ENCODE peak calls at places on chromosomes 7 and 10, in four cellular contexts. U, H, Y and I are unnamed samples. For H3K27me3, the result is how much of the 10 kb centered on the place peaks cover.

GRCh38 chr10:124532106-124532641 is 70.6 kb downstream of the LHPP start:
- DNase-seq in U (no peak), H (peak), Y (peak), I (no peak)

GRCh38 chr10:63885159-63885558 is 364.0 kb downstream of the REEP3 start:
- DNase-seq in U (no peak), H (no peak), Y (no peak), I (no peak)

GRCh38 chr7:115748123-115748738 is 282.3 kb downstream of the TFEC start:
- DNase-seq in U (no peak), H (peak), Y (no peak), I (no peak)

GRCh38 chr7:108120943-108121342 is 9.2 kb downstream of the LAMB4 start:
- DNase-seq in U (no peak), H (no peak), Y (no peak), I (no peak)

GRCh38 chr10:94098916-94099315 is 105.2 kb downstream of the PLCE1 start:
- DNase-seq in U (no peak), H (no peak), Y (no peak), I (no peak)

GRCh38 chr10:33196710-33197406 is 137.6 kb downstream of the NRP1 start:
- DNase-seq in U (no peak), H (no peak), Y (no peak), I (no peak)

GRCh38 chr10:100157140-100157539 is 28.7 kb downstream of the ERLIN1 start:
- DNase-seq in U (no peak), H (no peak), Y (peak), I (no peak)

GRCh38 chr10:31102421-31102820 is 70.8 kb upstream of the ZNF438 start:
- DNase-seq in U (no peak), H (no peak), Y (peak), I (no peak)

GRCh38 chr10:1853801-1854200 is 116.5 kb upstream of the ADARB2 start:
- DNase-seq in U (no peak), H (no peak), Y (no peak), I (no peak)

GRCh38 chr7:8082762-8083161 is 114.2 kb downstream of the GLCCI1 start:
- DNase-seq in U (no peak), H (no peak), Y (no peak), I (no peak)

GRCh38 chr10:110036640-110037039 is 28.9 kb downstream of the ADD3 start:
- DNase-seq in U (no peak), H (no peak), Y (no peak), I (no peak)

GRCh38 chr7:138228119-138228518 is 151.9 kb downstream of the AKR1D1 start:
- DNase-seq in U (no peak), H (no peak), Y (no peak), I (no peak)

GRCh38 chr7:129828989-129829676 is 123.6 kb downstream of the UBE2H start:
- DNase-seq in U (no peak), H (no peak), Y (peak), I (no peak)

GRCh38 chr10:9209105-9209798 is 1154.8 kb downstream of the GATA3 start:
- DNase-seq in U (peak), H (peak), Y (peak), I (peak)

GRCh38 chr7:70719120-70719519 is 412.8 kb upstream of the GALNT17 start:
- DNase-seq in U (no peak), H (no peak), Y (no peak), I (no peak)

GRCh38 chr7:143383642-143383957 is 2.5 kb downstream of the ZYX start:
- DNase-seq in U (no peak), H (no peak), Y (peak), I (no peak)
- H3K4me3 ChIP-seq in U (no peak), H (no peak), Y (peak), I (no peak)

GRCh38 chr10:104630731-104631130 is 10.4 kb upstream of the SORCS3 start:
- DNase-seq in U (no peak), H (no peak), Y (no peak), I (no peak)

GRCh38 chr10:104631946-104632345 is 9.1 kb upstream of the SORCS3 start:
- DNase-seq in U (no peak), H (no peak), Y (no peak), I (no peak)
- TF ChIP-seq CTCF in U (no peak), H (no peak), Y (no peak), I (no peak)

GRCh38 chr7:58087536-58088190 is 637.7 kb downstream of the ZNF716 start:
- DNase-seq in U (no peak), H (no peak), Y (no peak), I (no peak)
- H3K27me3 ChIP-seq in U (under half), H (under half), Y (under half), I (under half)

GRCh38 chr10:68107651-68108449 is 1.4 kb upstream of the MYPN start:
- DNase-seq in U (no peak), H (no peak), Y (no peak), I (no peak)

GRCh38 chr10:68110027-68110426 is 739 bp downstream of the MYPN start:
- DNase-seq in U (no peak), H (no peak), Y (no peak), I (no peak)

GRCh38 chr10:68111580-68111979 is 2.3 kb downstream of the MYPN start:
- DNase-seq in U (no peak), H (no peak), Y (no peak), I (no peak)

GRCh38 chr10:68106656-68107055 is 2.6 kb upstream of the MYPN start:
- DNase-seq in U (no peak), H (no peak), Y (peak), I (no peak)

DNA sequence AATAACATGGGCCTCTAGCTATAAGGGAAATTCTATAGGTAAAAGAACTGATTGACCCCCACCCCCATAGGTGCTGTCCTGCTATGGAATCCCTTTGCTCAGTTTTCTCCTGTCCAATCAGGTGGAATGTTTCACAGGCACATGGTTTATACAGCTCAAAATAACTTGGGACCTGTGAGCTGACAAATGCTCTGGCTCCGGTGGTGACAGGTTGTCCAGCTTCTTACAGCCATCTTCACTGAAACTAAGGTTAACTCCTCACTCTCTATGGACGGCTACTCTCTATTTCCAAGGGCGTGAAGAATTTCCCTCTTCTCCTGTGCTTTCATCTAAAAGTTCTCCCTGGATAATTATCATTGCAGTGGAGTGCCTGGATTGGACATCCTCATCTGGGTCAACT is at the start of gene MYPN:
- DNase-seq in U (no peak), H (no peak), Y (no peak), I (no peak)
- H3K4me3 ChIP-seq in U (no peak), H (no peak), Y (no peak), I (no peak)

GRCh38 chr7:39607865-39608264 is 15.5 kb upstream of the RALA start:
- DNase-seq in U (no peak), H (no peak), Y (no peak), I (no peak)

GRCh38 chr7:39609084-39609461 is 14.3 kb upstream of the RALA start:
- DNase-seq in U (no peak), H (no peak), Y (peak), I (no peak)

GRCh38 chr7:39608278-39608677 is 15.1 kb upstream of the RALA start:
- DNase-seq in U (no peak), H (no peak), Y (no peak), I (no peak)

GRCh38 chr7:39606941-39607340 is 16.4 kb upstream of the RALA start:
- DNase-seq in U (no peak), H (no peak), Y (no peak), I (no peak)

DNA sequence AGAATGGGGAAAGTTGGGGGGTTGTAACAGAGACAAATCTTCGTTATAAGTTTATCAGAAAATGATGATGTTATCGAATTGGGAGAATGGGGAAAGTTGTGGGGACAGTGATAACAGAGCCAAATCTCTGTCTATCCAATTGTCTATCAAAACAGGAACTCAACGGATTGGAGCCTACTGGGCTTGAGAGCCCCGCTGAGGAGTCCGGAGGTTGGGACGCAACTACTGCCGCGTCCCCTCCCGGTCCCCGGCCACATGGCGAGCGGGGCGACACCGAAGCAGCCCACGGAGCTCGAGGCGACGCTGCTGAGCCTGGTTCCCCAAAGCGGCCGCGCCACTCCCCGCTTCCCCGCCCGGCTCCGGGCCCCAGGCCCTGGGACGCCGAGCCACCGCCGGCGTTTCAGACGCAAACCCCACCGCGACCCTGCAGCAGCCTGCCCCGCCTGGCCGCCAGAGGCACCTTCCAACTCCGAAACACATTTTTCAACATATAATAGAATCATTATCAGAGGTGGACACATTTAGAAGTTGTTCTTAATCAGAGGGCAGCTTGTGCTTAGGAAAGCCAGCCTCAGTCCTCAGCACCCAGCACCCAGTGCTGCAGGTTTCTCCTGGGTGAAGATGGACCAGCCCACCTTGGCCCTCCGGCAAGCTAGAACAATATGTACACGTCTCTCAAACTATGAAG is 13.8 kb upstream of the RALA start:
- DNase-seq in U (peak), H (no peak), Y (no peak), I (peak)
- TF ChIP-seq CTCF in U (no peak), H (no peak), Y (no peak), I (no peak)

GRCh38 chr10:27744478-27745379 is 890 bp downstream of the MKX start:
- DNase-seq in U (no peak), H (no peak), Y (peak), I (peak)

GRCh38 chr10:27743736-27744477 is 1.7 kb downstream of the MKX start:
- DNase-seq in U (no peak), H (no peak), Y (peak), I (no peak)

GRCh38 chr10:27746364-27747095 is 911 bp upstream of the MKX start:
- DNase-seq in U (no peak), H (no peak), Y (peak), I (peak)

GRCh38 chr10:27745719-27746363 is at the start of gene MKX:
- DNase-seq in U (no peak), H (no peak), Y (peak), I (peak)

GRCh38 chr10:27745380-27745718 is 270 bp downstream of the MKX start:
- DNase-seq in U (no peak), H (no peak), Y (no peak), I (peak)
- H3K27me3 ChIP-seq in U (half or more), H (under half), Y (half or more), I (under half)

GRCh38 chr7:150401861-150402631 is 22.9 kb downstream of the ZNF775 start:
- DNase-seq in U (no peak), H (no peak), Y (no peak), I (no peak)
- H3K4me3 ChIP-seq in U (no peak), H (no peak), Y (no peak), I (no peak)

DNA sequence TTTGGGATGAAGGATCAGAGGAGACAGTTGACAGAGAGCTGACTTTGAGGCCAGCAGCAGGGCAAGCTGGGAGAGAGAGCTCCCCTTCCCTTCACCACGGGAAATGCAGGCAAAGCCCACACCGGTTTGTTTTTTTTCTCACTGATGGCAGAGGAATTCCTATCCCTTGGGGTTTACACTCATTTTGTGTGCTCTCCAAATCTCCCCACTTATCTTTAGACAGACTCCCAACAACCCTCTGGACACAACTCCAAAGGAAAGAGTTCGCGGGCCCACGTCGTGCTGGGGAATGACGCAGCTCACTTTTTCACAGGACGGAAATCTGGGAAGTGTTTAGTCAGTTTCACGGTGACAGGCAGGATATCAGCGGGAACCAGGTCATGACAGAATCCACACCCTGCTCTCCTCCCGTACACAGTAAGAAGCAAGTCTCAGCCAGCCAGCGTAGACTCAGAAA is 68.3 kb upstream of the FAM171A1 start:
- DNase-seq in U (no peak), H (no peak), Y (peak), I (no peak)
- TF ChIP-seq CTCF in U (no peak), H (peak), Y (peak), I (no peak)

DNA sequence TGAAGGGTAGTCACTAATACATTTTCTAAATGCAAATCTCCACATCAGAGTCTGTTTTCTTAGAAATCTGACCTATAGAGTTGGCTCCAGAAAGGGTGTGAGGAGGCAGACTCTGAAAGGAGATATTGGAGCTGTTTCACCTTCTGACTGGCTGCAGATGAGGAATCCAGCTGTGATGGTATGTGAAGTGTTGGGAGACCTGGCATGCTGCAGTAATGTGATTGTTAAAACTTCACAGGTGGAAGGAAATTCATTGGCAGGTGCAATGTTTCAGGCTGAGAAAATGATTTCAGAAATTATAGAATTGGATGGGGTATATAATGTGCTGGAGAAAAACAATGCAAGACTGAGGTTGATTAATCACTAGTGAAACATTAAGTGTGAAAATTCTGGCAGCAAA is 1134.0 kb upstream of the LRRN3 start:
- DNase-seq in U (no peak), H (no peak), Y (no peak), I (no peak)
- H3K27me3 ChIP-seq in U (under half), H (under half), Y (under half), I (under half)